ENCODE peak calls at places on chromosomes 2 and 18, in seven cellular contexts. One of them, this sample, is unnamed.

GRCh38 chr2:154527962-154528361 is 170.5 kb upstream of the KCNJ3 start:
- DNase-seq in neural crest cell: no peak
- DNase-seq in HCT116: no peak
- DNase-seq in mesothelial cell of epicardium: no peak
- DNase-seq in astrocyte of the spinal cord: no peak
- DNase-seq in GM12864: no peak
- DNase-seq in stomach: no peak
- DNase-seq in this sample: no peak

GRCh38 chr2:147440694-147441093 is 404.1 kb upstream of the ACVR2A start:
- DNase-seq in neural crest cell: no peak
- DNase-seq in HCT116: no peak
- DNase-seq in mesothelial cell of epicardium: no peak
- DNase-seq in astrocyte of the spinal cord: no peak
- DNase-seq in GM12864: no peak
- DNase-seq in stomach: no peak
- DNase-seq in this sample: no peak

GRCh38 chr2:1591461-1591770 is 152.9 kb downstream of the PXDN start:
- DNase-seq in neural crest cell: no peak
- DNase-seq in HCT116: no peak
- DNase-seq in mesothelial cell of epicardium: no peak
- DNase-seq in astrocyte of the spinal cord: no peak
- DNase-seq in GM12864: no peak
- DNase-seq in stomach: no peak
- DNase-seq in this sample: no peak

GRCh38 chr18:12838178-12838634 is 45.8 kb downstream of the PTPN2 start:
- DNase-seq in neural crest cell: no peak
- DNase-seq in HCT116: no peak
- DNase-seq in mesothelial cell of epicardium: no peak
- DNase-seq in astrocyte of the spinal cord: peak
- DNase-seq in GM12864: no peak
- DNase-seq in stomach: peak
- DNase-seq in this sample: peak

GRCh38 chr2:109260116-109260855 is 131.3 kb downstream of the SH3RF3 start:
- DNase-seq in neural crest cell: no peak
- DNase-seq in HCT116: no peak
- DNase-seq in mesothelial cell of epicardium: no peak
- DNase-seq in astrocyte of the spinal cord: no peak
- DNase-seq in GM12864: no peak
- DNase-seq in stomach: no peak
- DNase-seq in this sample: no peak

GRCh38 chr2:19890104-19890503 is 11.7 kb downstream of the TTC32 start:
- DNase-seq in neural crest cell: no peak
- DNase-seq in HCT116: no peak
- DNase-seq in mesothelial cell of epicardium: no peak
- DNase-seq in astrocyte of the spinal cord: no peak
- DNase-seq in GM12864: no peak
- DNase-seq in stomach: no peak
- DNase-seq in this sample: no peak

GRCh38 chr18:8659609-8660242 is 45.6 kb upstream of the MTCL1 start:
- DNase-seq in neural crest cell: no peak
- DNase-seq in HCT116: no peak
- DNase-seq in mesothelial cell of epicardium: no peak
- DNase-seq in astrocyte of the spinal cord: no peak
- DNase-seq in GM12864: no peak
- DNase-seq in stomach: no peak
- DNase-seq in this sample: no peak

GRCh38 chr2:86221066-86221684 is 21.9 kb downstream of the MRPL35 start:
- DNase-seq in neural crest cell: peak
- DNase-seq in HCT116: peak
- DNase-seq in mesothelial cell of epicardium: peak
- DNase-seq in astrocyte of the spinal cord: peak
- DNase-seq in GM12864: peak
- DNase-seq in stomach: peak
- DNase-seq in this sample: no peak

GRCh38 chr2:147463881-147464520 is 380.8 kb upstream of the ACVR2A start:
- DNase-seq in neural crest cell: no peak
- DNase-seq in HCT116: no peak
- DNase-seq in mesothelial cell of epicardium: no peak
- DNase-seq in astrocyte of the spinal cord: no peak
- DNase-seq in GM12864: no peak
- DNase-seq in stomach: no peak
- DNase-seq in this sample: no peak

GRCh38 chr2:25115902-25116301 is 52.5 kb downstream of the POMC start:
- DNase-seq in neural crest cell: no peak
- DNase-seq in HCT116: no peak
- DNase-seq in mesothelial cell of epicardium: no peak
- DNase-seq in astrocyte of the spinal cord: peak
- DNase-seq in GM12864: no peak
- DNase-seq in stomach: no peak
- DNase-seq in this sample: no peak

DNA sequence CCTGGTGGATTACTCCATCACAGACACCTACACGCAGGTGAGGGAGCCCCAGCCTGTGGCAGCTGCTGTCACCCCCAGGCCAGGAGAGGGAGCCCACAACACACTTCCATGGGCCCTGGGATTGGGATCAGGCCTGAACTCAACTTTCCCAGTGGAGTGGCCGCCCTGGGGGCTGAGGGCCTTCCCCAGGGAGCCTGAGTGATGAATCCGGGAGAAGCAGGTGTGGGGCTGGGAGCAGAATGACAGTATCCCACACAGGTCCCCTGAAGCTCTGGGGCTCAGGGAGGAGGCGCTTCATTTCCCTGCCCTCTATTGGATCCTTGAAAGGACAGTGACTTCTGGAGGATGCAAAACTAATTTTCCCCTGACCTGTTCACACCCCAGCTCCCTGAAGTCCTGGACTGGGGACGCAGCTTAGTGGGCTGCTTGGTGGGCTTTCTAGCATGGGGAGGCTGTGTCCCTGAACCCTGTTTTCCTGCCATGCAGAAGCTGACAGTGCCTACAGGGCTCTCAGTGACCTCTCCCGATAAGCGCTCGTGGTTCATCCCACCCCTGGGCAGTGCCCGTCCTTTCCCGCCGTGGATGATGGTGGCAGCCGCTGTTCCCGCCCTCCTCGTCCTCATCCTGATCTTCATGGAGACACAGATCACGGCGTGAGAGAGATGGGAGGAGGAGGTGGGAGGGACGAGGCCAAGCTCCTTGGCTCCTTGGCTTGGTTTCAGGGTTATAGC is 11.0 kb downstream of the SLC4A3 start:
- DNase-seq in neural crest cell: no peak
- DNase-seq in HCT116: no peak
- DNase-seq in mesothelial cell of epicardium: no peak
- DNase-seq in astrocyte of the spinal cord: no peak
- DNase-seq in GM12864: no peak
- DNase-seq in stomach: no peak
- DNase-seq in this sample: no peak
- TF ChIP-seq CTCF in neural crest cell: no peak
- TF ChIP-seq CTCF in HCT116: no peak
- TF ChIP-seq CTCF in mesothelial cell of epicardium: no peak
- TF ChIP-seq CTCF in astrocyte of the spinal cord: peak
- TF ChIP-seq CTCF in GM12864: no peak
- TF ChIP-seq CTCF in stomach: no peak
- TF ChIP-seq CTCF in this sample: peak

GRCh38 chr2:3738454-3738853 is 35.1 kb downstream of the DCDC2C start:
- DNase-seq in neural crest cell: peak
- DNase-seq in HCT116: peak
- DNase-seq in mesothelial cell of epicardium: no peak
- DNase-seq in astrocyte of the spinal cord: peak
- DNase-seq in GM12864: no peak
- DNase-seq in stomach: no peak
- DNase-seq in this sample: peak
- TF ChIP-seq CTCF in neural crest cell: peak
- TF ChIP-seq CTCF in HCT116: peak
- TF ChIP-seq CTCF in mesothelial cell of epicardium: no peak
- TF ChIP-seq CTCF in astrocyte of the spinal cord: peak
- TF ChIP-seq CTCF in GM12864: peak
- TF ChIP-seq CTCF in stomach: no peak
- TF ChIP-seq CTCF in this sample: peak

GRCh38 chr18:69000366-69000765 is 202.5 kb downstream of the CCDC102B start:
- DNase-seq in neural crest cell: no peak
- DNase-seq in HCT116: no peak
- DNase-seq in mesothelial cell of epicardium: no peak
- DNase-seq in astrocyte of the spinal cord: no peak
- DNase-seq in GM12864: no peak
- DNase-seq in stomach: no peak
- DNase-seq in this sample: no peak

GRCh38 chr18:68997845-68998244 is 200.0 kb downstream of the CCDC102B start:
- DNase-seq in neural crest cell: no peak
- DNase-seq in HCT116: no peak
- DNase-seq in mesothelial cell of epicardium: no peak
- DNase-seq in astrocyte of the spinal cord: no peak
- DNase-seq in GM12864: no peak
- DNase-seq in stomach: no peak
- DNase-seq in this sample: no peak

GRCh38 chr18:69002233-69002632 is 204.4 kb downstream of the CCDC102B start:
- DNase-seq in neural crest cell: no peak
- DNase-seq in HCT116: peak
- DNase-seq in mesothelial cell of epicardium: no peak
- DNase-seq in astrocyte of the spinal cord: no peak
- DNase-seq in GM12864: no peak
- DNase-seq in stomach: no peak
- DNase-seq in this sample: no peak
- TF ChIP-seq CTCF in neural crest cell: peak
- TF ChIP-seq CTCF in HCT116: no peak
- TF ChIP-seq CTCF in mesothelial cell of epicardium: peak
- TF ChIP-seq CTCF in astrocyte of the spinal cord: peak
- TF ChIP-seq CTCF in GM12864: peak
- TF ChIP-seq CTCF in stomach: no peak
- TF ChIP-seq CTCF in this sample: peak

GRCh38 chr2:165018207-165018606 is 62.9 kb upstream of the SLC38A11 start:
- DNase-seq in neural crest cell: peak
- DNase-seq in HCT116: no peak
- DNase-seq in mesothelial cell of epicardium: no peak
- DNase-seq in astrocyte of the spinal cord: peak
- DNase-seq in GM12864: no peak
- DNase-seq in stomach: no peak
- DNase-seq in this sample: no peak

GRCh38 chr2:165013944-165014619 is 58.8 kb upstream of the SLC38A11 start:
- DNase-seq in neural crest cell: no peak
- DNase-seq in HCT116: no peak
- DNase-seq in mesothelial cell of epicardium: no peak
- DNase-seq in astrocyte of the spinal cord: no peak
- DNase-seq in GM12864: no peak
- DNase-seq in stomach: no peak
- DNase-seq in this sample: no peak

GRCh38 chr2:165016772-165017411 is 61.6 kb upstream of the SLC38A11 start:
- DNase-seq in neural crest cell: peak
- DNase-seq in HCT116: peak
- DNase-seq in mesothelial cell of epicardium: peak
- DNase-seq in astrocyte of the spinal cord: peak
- DNase-seq in GM12864: no peak
- DNase-seq in stomach: no peak
- DNase-seq in this sample: peak

GRCh38 chr2:165011199-165011598 is 55.9 kb upstream of the SLC38A11 start:
- DNase-seq in neural crest cell: no peak
- DNase-seq in HCT116: no peak
- DNase-seq in mesothelial cell of epicardium: no peak
- DNase-seq in astrocyte of the spinal cord: no peak
- DNase-seq in GM12864: no peak
- DNase-seq in stomach: no peak
- DNase-seq in this sample: no peak

DNA sequence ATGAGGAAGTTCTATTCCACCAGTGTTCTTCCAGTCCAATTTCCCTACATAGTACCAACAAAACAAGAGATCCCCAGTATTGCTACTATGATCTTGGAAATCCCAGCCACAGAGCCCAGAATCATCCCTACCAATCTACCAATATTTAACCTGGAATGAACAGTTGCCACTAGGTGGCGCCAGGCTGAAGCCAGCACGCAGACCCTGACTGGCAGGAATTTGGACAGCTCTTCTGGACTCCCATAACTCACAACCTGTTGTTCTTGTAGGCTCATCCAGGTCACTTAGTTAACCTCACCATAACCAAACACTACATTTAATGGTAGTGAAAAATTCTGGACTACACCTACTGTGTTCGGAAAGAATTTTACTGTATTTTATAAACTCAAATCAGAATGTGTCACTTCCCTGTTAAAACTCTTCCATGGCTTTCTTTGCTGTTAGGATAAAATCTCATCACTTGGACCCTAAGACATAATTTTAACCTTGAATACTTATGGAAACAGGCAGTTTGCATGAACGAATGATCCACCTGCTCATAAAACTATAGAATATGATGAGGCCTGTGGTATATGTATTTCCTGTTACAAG is 59.8 kb upstream of the SLC38A11 start:
- DNase-seq in neural crest cell: peak
- DNase-seq in HCT116: peak
- DNase-seq in mesothelial cell of epicardium: peak
- DNase-seq in astrocyte of the spinal cord: peak
- DNase-seq in GM12864: peak
- DNase-seq in stomach: peak
- DNase-seq in this sample: no peak
- TF ChIP-seq CTCF in neural crest cell: peak
- TF ChIP-seq CTCF in HCT116: peak
- TF ChIP-seq CTCF in mesothelial cell of epicardium: peak
- TF ChIP-seq CTCF in astrocyte of the spinal cord: peak
- TF ChIP-seq CTCF in GM12864: peak
- TF ChIP-seq CTCF in stomach: no peak
- TF ChIP-seq CTCF in this sample: peak